ENCODE peak calls at places on chromosome 4, in eight cellular contexts. E, G, Q, S, M, Y, Z and N are unnamed samples.

GRCh38 chr4:1369484-1370079 is 22.6 kb downstream of the UVSSA start:
- DNase-seq in E (no peak), G (no peak), Q (peak; percentile 4), S (no peak), M (no peak), Y (no peak), Z (no peak), N (no peak)

GRCh38 chr4:33453916-33454315 is 2733.7 kb downstream of the PCDH7 start:
- DNase-seq in E (no peak), G (no peak), Q (no peak), S (no peak), M (no peak), Y (no peak), Z (no peak), N (no peak)

GRCh38 chr4:86935499-86935832 is 655 bp downstream of the AFF1 start:
- DNase-seq in E (no peak), G (no peak), Q (no peak), S (no peak), M (no peak), Y (no peak), Z (no peak), N (no peak)

GRCh38 chr4:77194366-77194765 is 37.4 kb downstream of the CCNG2 start:
- DNase-seq in E (no peak), G (no peak), Q (no peak), S (no peak), M (no peak), Y (no peak), Z (no peak), N (no peak)

GRCh38 chr4:55574252-55574651 is 17.8 kb downstream of the PDCL2 start:
- DNase-seq in E (no peak), G (no peak), Q (no peak), S (no peak), M (peak; percentile 47), Y (no peak), Z (no peak), N (no peak)

GRCh38 chr4:81207793-81208192 is 7.2 kb downstream of the PRKG2 start:
- DNase-seq in E (no peak), G (no peak), Q (no peak), S (no peak), M (peak; percentile 73), Y (no peak), Z (peak; percentile 30), N (no peak)

GRCh38 chr4:140300271-140300970 is 73.0 kb upstream of the SCOC start:
- DNase-seq in E (no peak), G (no peak), Q (no peak), S (no peak), M (peak; percentile 67), Y (no peak), Z (peak; percentile 69), N (peak; percentile 52)

GRCh38 chr4:105207386-105207785 is 60.7 kb downstream of the TET2 start:
- DNase-seq in E (no peak), G (no peak), Q (no peak), S (no peak), M (no peak), Y (no peak), Z (no peak), N (no peak)

GRCh38 chr4:76233967-76234678 is 17.4 kb upstream of the FAM47E start:
- DNase-seq in E (peak; percentile 41), G (no peak), Q (no peak), S (no peak), M (no peak), Y (no peak), Z (no peak), N (no peak)

GRCh38 chr4:153014460-153014859 is 78.3 kb downstream of the FHDC1 start:
- DNase-seq in E (no peak), G (no peak), Q (no peak), S (no peak), M (no peak), Y (no peak), Z (peak; percentile 4), N (no peak)

GRCh38 chr4:10629394-10629793 is 55.2 kb downstream of the CLNK start:
- DNase-seq in E (no peak), G (no peak), Q (no peak), S (no peak), M (no peak), Y (no peak), Z (no peak), N (no peak)

DNA sequence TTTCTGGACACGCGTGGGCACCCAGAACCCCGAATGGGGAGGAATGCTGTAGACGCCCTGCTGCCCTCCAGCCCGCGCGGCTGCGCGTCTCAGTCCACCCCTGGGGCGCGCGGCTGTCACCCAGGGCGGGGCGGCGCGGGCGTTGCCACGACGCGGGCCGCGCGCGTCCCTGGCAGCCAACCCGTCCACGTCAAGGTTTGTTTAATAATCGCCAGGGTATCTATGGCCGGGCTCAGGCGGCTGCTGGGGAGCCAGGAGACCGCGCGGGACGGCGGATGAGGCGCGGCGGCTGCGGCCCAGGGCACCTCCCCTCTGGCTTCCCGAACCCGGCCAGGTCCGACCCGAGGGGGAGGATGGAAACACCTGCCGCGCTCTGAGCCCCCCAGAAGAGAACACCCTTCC is at the start of gene SPATA18:
- DNase-seq in E (peak; percentile 41), G (no peak), Q (peak; percentile 31), S (peak; percentile 50), M (no peak), Y (peak; percentile 70), Z (peak; percentile 22), N (no peak)
- H3K4me3 ChIP-seq in E (peak within 1 kb of the TSS; percentile 34), G (peak within 1 kb of the TSS; percentile 67), Q (peak within 1 kb of the TSS; percentile 74), S (peak within 1 kb of the TSS; percentile 39), M (no peak within 1 kb of the TSS), Y (peak within 1 kb of the TSS; percentile 65), Z (peak within 1 kb of the TSS; percentile 67), N (peak within 1 kb of the TSS; percentile 85)

GRCh38 chr4:47704693-47705325 is 133.1 kb downstream of the CORIN start:
- DNase-seq in E (no peak), G (no peak), Q (peak; percentile 37), S (peak; percentile 68), M (no peak), Y (no peak), Z (peak; percentile 35), N (no peak)
- TF ChIP-seq CTCF in E (no peak), G (peak; percentile 44), Q (peak; percentile 57), S (peak; percentile 56), M (peak; percentile 49), Y (peak; percentile 22), Z (peak; percentile 54), N (peak; percentile 48)

GRCh38 chr4:121192500-121192899 is 28.4 kb upstream of the TNIP3 start:
- DNase-seq in E (no peak), G (no peak), Q (no peak), S (no peak), M (no peak), Y (no peak), Z (peak; percentile 49), N (no peak)
- H3K4me3 ChIP-seq in E (no peak overlapping the region), G (no peak overlapping the region), Q (peak overlapping the region; percentile 38), S (no peak overlapping the region), M (no peak overlapping the region), Y (no peak overlapping the region), Z (no peak overlapping the region), N (no peak overlapping the region)

DNA sequence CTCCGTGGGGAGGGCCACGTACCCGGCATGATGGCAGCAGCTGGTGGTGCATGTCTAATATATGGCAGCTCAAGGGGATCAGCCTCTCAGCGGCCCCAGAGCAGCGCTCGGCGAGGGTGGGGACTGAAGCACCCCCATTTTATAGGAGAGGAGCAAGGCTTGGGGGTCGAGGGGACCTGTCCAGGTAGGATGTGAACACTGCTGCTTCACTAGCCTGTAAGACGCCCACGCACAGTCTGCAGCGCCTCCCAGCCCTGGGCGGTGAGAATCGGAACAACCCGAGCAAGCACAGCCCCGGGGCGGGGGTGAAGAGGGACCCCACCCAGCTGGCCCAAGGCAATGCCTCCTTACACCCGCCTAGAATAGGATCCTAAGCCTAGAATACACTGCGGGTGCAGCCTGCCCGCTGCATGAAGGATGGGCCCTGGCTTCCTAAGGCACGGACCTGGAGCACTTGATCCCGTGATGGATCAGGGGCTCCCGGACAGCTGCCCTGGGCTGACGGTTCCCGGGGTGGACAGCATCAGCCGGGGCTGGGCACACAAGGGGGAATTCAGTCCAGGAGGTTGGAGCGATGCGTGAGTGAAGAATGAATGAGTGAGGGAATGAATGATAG is 17.6 kb downstream of the ADRA2C start:
- DNase-seq in E (no peak), G (no peak), Q (no peak), S (peak; percentile 41), M (no peak), Y (no peak), Z (no peak), N (no peak)
- TF ChIP-seq CTCF in E (no peak), G (peak; percentile 29), Q (peak; percentile 47), S (peak; percentile 49), M (no peak), Y (peak; percentile 45), Z (peak; percentile 10), N (peak; percentile 28)

GRCh38 chr4:3724319-3725231 is 41.6 kb upstream of the ADRA2C start:
- DNase-seq in E (no peak), G (no peak), Q (no peak), S (no peak), M (no peak), Y (no peak), Z (no peak), N (no peak)
- H3K4me3 ChIP-seq in E (no peak overlapping the region), G (no peak overlapping the region), Q (no peak overlapping the region), S (no peak overlapping the region), M (no peak overlapping the region), Y (no peak overlapping the region), Z (no peak overlapping the region), N (no peak overlapping the region)

GRCh38 chr4:36285784-36286480 is 4.5 kb downstream of the DTHD1 start:
- DNase-seq in E (peak; percentile 9), G (no peak), Q (no peak), S (no peak), M (peak; percentile 68), Y (no peak), Z (no peak), N (no peak)
- TF ChIP-seq CTCF in E (no peak), G (no peak), Q (no peak), S (no peak), M (no peak), Y (no peak), Z (no peak), N (peak; percentile 2)

DNA sequence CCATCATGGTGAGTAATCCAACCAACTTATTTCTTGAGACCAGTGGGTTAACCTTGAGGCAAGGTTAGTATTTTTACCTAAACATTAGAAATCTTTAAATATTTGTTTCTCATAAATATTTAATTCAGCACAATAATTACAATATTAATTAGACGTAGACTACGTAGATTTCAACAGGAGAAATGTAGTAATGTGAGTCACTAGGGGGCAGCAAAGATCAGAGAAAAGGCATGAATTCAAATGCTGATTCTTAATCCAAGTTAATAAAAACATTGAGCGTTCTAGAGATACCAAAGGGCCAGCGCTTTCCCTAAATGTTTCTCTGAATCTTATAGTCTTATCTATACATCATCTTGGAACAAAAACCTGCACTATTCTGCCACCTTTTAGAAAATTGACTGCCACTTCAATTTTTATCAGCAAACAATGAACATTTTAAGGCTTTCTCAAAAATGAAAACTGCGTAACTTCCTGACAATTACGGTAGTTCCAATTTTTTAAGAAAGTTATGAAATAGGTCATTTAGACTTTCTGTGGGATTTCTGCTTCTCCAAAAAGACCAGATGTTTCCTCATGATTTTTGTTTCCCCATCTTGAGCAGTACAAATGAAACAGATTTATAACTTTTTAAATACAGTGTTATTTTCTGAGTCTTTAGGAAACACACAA is 180.7 kb downstream of the GASK1B start:
- DNase-seq in E (no peak), G (peak; percentile 57), Q (no peak), S (peak; percentile 24), M (no peak), Y (no peak), Z (peak; percentile 82), N (peak; percentile 16)
- H3K4me3 ChIP-seq in E (no peak overlapping the region), G (no peak overlapping the region), Q (peak overlapping the region; percentile 57), S (no peak overlapping the region), M (no peak overlapping the region), Y (peak overlapping the region; percentile 57), Z (peak overlapping the region; percentile 10), N (peak overlapping the region; percentile 35)